ENCODE peak calls at places on chromosomes 5 and 9, in seven cellular contexts. M is MM.1S, Z is endothelial cell of umbilical vein, L is A673, N is fibroblast of lung, G is neural progenitor cell, P is SK-N-MC. H is an unnamed sample.

GRCh38 chr9:136760424-136760823 is 2.4 kb upstream of the LCN8 start:
- DNase-seq in M (no peak), Z (no peak), L (no peak), N (no peak), G (no peak), P (no peak), H (no peak)

GRCh38 chr9:95134457-95134881 is 183.0 kb downstream of the FANCC start:
- DNase-seq in M (no peak), Z (no peak), L (no peak), N (no peak), G (no peak), P (no peak), H (no peak)

GRCh38 chr9:97502984-97503861 is 1.8 kb downstream of the TMOD1 start:
- DNase-seq in M (no peak), Z (no peak), L (no peak), N (no peak), G (no peak), P (no peak), H (peak; percentile 83)

GRCh38 chr9:19154135-19154612 is 26.9 kb upstream of the PLIN2 start:
- DNase-seq in M (no peak), Z (no peak), L (no peak), N (peak; percentile 88), G (no peak), P (no peak), H (peak; percentile 71)

GRCh38 chr5:88183255-88183654 is 85.4 kb downstream of the TMEM161B start:
- DNase-seq in M (no peak), Z (no peak), L (no peak), N (peak; percentile 5), G (no peak), P (no peak), H (no peak)

GRCh38 chr9:35501941-35502340 is 12.0 kb downstream of the RUSC2 start:
- DNase-seq in M (no peak), Z (no peak), L (no peak), N (peak; percentile 43), G (no peak), P (no peak), H (no peak)

GRCh38 chr5:53041071-53041692 is 52.0 kb downstream of the ITGA2 start:
- DNase-seq in M (peak; percentile 80), Z (peak; percentile 26), L (no peak), N (peak; percentile 69), G (no peak), P (no peak), H (no peak)

GRCh38 chr9:95507456-95508241 is 9.1 kb downstream of the PTCH1 start:
- DNase-seq in M (peak; percentile 61), Z (peak; percentile 76), L (peak; percentile 65), N (peak; percentile 77), G (peak; percentile 62), P (no peak), H (peak; percentile 42)

GRCh38 chr9:31574006-31574750 is 810.3 kb upstream of the ACO1 start:
- DNase-seq in M (no peak), Z (no peak), L (no peak), N (peak; percentile 40), G (no peak), P (no peak), H (no peak)

GRCh38 chr9:128683340-128684064 is 5.5 kb upstream of the SET start:
- DNase-seq in M (peak; percentile 82), Z (peak; percentile 16), L (peak; percentile 75), N (peak; percentile 49), G (peak; percentile 94), P (no peak), H (no peak)

GRCh38 chr5:172956936-172957335 is 2.3 kb upstream of the RPL26L1 start:
- DNase-seq in M (no peak), Z (no peak), L (no peak), N (no peak), G (no peak), P (no peak), H (no peak)

GRCh38 chr5:140800816-140801493 is at the start of gene PCDHA3:
- DNase-seq in M (no peak), Z (peak; percentile 34), L (peak; percentile 68), N (peak; percentile 18), G (no peak), P (no peak), H (no peak)

GRCh38 chr5:177602458-177602830 is 2.5 kb downstream of the B4GALT7 start:
- DNase-seq in M (no peak), Z (no peak), L (no peak), N (no peak), G (no peak), P (no peak), H (no peak)

GRCh38 chr9:81906656-81907055 is 21.6 kb upstream of the SPATA31D4 start:
- DNase-seq in M (no peak), Z (no peak), L (no peak), N (peak; percentile 71), G (no peak), P (no peak), H (no peak)

GRCh38 chr5:172503925-172504730 is 49.8 kb upstream of the SH3PXD2B start:
- DNase-seq in M (no peak), Z (no peak), L (no peak), N (peak; percentile 31), G (no peak), P (no peak), H (no peak)

GRCh38 chr5:102450313-102450990 is 48.3 kb downstream of the SLCO6A1 start:
- DNase-seq in M (peak; percentile 44), Z (no peak), L (peak; percentile 36), N (no peak), G (peak; percentile 11), P (peak; percentile 1), H (no peak)

GRCh38 chr5:123708074-123708806 is 196.3 kb downstream of the CSNK1G3 start:
- DNase-seq in M (no peak), Z (peak; percentile 77), L (peak; percentile 33), N (peak; percentile 91), G (no peak), P (no peak), H (no peak)

GRCh38 chr5:170642066-170642735 is 138.4 kb downstream of the KCNIP1 start:
- DNase-seq in M (no peak), Z (no peak), L (no peak), N (no peak), G (no peak), P (no peak), H (no peak)

GRCh38 chr9:13278023-13278367 is 1.5 kb downstream of the MPDZ start:
- DNase-seq in M (no peak), Z (peak; percentile 82), L (no peak), N (peak; percentile 86), G (no peak), P (no peak), H (no peak)

GRCh38 chr5:125338804-125339203 is 592.4 kb upstream of the ZNF608 start:
- DNase-seq in M (no peak), Z (no peak), L (no peak), N (peak; percentile 25), G (no peak), P (no peak), H (no peak)

GRCh38 chr9:93676310-93677054 is 100.1 kb downstream of the PHF2 start:
- DNase-seq in M (no peak), Z (no peak), L (no peak), N (no peak), G (no peak), P (no peak), H (no peak)

GRCh38 chr9:91580136-91580535 is 156.5 kb upstream of the NFIL3 start:
- DNase-seq in M (no peak), Z (no peak), L (peak; percentile 33), N (peak; percentile 92), G (no peak), P (no peak), H (no peak)

GRCh38 chr5:163410505-163410904 is 26.9 kb upstream of the CCNG1 start:
- DNase-seq in M (no peak), Z (no peak), L (no peak), N (no peak), G (no peak), P (no peak), H (no peak)

GRCh38 chr5:139911425-139912120 is 116.0 kb downstream of the PSD2 start:
- DNase-seq in M (no peak), Z (no peak), L (no peak), N (no peak), G (no peak), P (no peak), H (no peak)

GRCh38 chr9:93261281-93261680 is 77.3 kb downstream of the WNK2 start:
- DNase-seq in M (no peak), Z (no peak), L (no peak), N (no peak), G (peak; percentile 33), P (no peak), H (peak; percentile 23)

GRCh38 chr5:111741270-111741669 is 15.7 kb downstream of the NREP start:
- DNase-seq in M (peak; percentile 79), Z (no peak), L (no peak), N (peak; percentile 53), G (no peak), P (no peak), H (no peak)

GRCh38 chr9:127858041-127858512 is 3.6 kb upstream of the ENG start:
- DNase-seq in M (no peak), Z (peak; percentile 70), L (no peak), N (no peak), G (no peak), P (no peak), H (no peak)

GRCh38 chr9:72459308-72459707 is 62.1 kb upstream of the TMC1 start:
- DNase-seq in M (no peak), Z (no peak), L (no peak), N (no peak), G (no peak), P (no peak), H (no peak)

GRCh38 chr5:106020889-106021288 is 1649.8 kb downstream of the EFNA5 start:
- DNase-seq in M (no peak), Z (no peak), L (no peak), N (peak; percentile 30), G (no peak), P (no peak), H (no peak)

DNA sequence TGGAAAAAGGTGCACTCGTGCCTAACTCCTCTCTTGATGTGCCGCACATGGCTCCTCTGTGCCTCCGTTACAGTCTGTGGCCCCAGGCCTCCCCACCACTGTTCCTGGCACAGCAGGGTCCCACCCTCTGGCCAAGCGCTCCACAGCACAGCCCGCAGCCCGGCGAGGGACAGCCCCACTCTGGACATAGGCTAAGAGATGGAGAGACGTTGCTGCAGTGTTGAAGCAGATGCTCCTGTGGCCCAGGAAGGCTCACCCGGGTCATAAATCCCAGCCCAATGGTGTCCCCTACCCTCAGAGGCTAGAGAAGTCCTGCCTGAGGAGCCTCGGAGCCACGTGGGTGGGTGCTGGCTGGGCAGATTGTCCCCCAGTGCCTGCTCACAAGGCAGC is 41.9 kb downstream of the C5orf15 start:
- DNase-seq in M (no peak), Z (no peak), L (no peak), N (no peak), G (no peak), P (no peak), H (no peak)
- TF ChIP-seq EZH2 in M (no peak), Z (no peak), L (no peak), N (no peak), G (no peak), P (no peak), H (no peak)

GRCh38 chr5:73215891-73216610 is 43.1 kb downstream of the TMEM174 start:
- DNase-seq in M (peak; percentile 53), Z (peak; percentile 82), L (peak; percentile 85), N (peak; percentile 77), G (peak; percentile 91), P (no peak), H (peak; percentile 85)
- TF ChIP-seq EZH2 in M (no peak), Z (peak; percentile 22), L (no peak), N (no peak), G (peak; percentile 65), P (no peak), H (no peak)

GRCh38 chr9:126723807-126724172 is 81.0 kb upstream of the ZBTB43 start:
- DNase-seq in M (no peak), Z (no peak), L (peak; percentile 47), N (peak; percentile 15), G (peak; percentile 62), P (no peak), H (peak; percentile 36)
- TF ChIP-seq EZH2 in M (no peak), Z (peak; percentile 37), L (no peak), N (peak; percentile 48), G (no peak), P (no peak), H (no peak)

GRCh38 chr5:64505769-64506566 is at the start of gene RGS7BP:
- DNase-seq in M (no peak), Z (peak; percentile 66), L (peak; percentile 43), N (peak; percentile 55), G (peak; percentile 80), P (no peak), H (no peak)
- TF ChIP-seq EZH2 in M (no peak), Z (no peak), L (no peak), N (no peak), G (no peak), P (no peak), H (no peak)